ENCODE peak calls at places on chromosomes 11 and 22, in four cellular contexts. D is esophagus squamous epithelium, C is RWPE1, R is iris pigment epithelial cell. K is an unnamed sample.

GRCh38 chr11:68665471-68665870 is 18.9 kb upstream of the GAL start:
- DNase-seq in D (no peak), C (no peak), R (no peak), K (no peak)

GRCh38 chr11:60880635-60881282 is 13.4 kb downstream of the ZP1 start:
- DNase-seq in D (no peak), C (no peak), R (no peak), K (no peak)

GRCh38 chr11:70603756-70604211 is 205.5 kb downstream of the CTTN start:
- DNase-seq in D (no peak), C (peak; percentile 73), R (no peak), K (no peak)

GRCh38 chr11:95453616-95454118 is 222.7 kb upstream of the SESN3 start:
- DNase-seq in D (no peak), C (peak; percentile 29), R (no peak), K (peak; percentile 23)

GRCh38 chr11:77267910-77268309 is 33.6 kb downstream of the GDPD4 start:
- DNase-seq in D (no peak), C (no peak), R (peak; percentile 90), K (peak; percentile 83)

GRCh38 chr11:123806249-123806648 is at the start of gene OR6M1:
- DNase-seq in D (no peak), C (no peak), R (no peak), K (no peak)

GRCh38 chr22:39242809-39243442 is 1.9 kb downstream of the PDGFB start:
- DNase-seq in D (no peak), C (peak; percentile 45), R (no peak), K (no peak)

GRCh38 chr22:41517172-41518047 is 26.9 kb downstream of the POLR3H start:
- DNase-seq in D (no peak), C (peak; percentile 52), R (peak; percentile 39), K (no peak)

GRCh38 chr11:64449381-64450167 is 90.6 kb downstream of the RPS6KA4 start:
- DNase-seq in D (no peak), C (peak; percentile 80), R (peak; percentile 42), K (no peak)

GRCh38 chr11:35927730-35928129 is 16.1 kb upstream of the LDLRAD3 start:
- DNase-seq in D (peak; percentile 3), C (peak; percentile 91), R (peak; percentile 92), K (peak; percentile 51)